ENCODE peak calls at places on chromosomes 4 and X, in ten cellular contexts. L is stimulated activated CD8-positive, alpha-beta memory T cell treated with anti-CD3 and anti-CD28 coated beads, Interleukin-15, amount 100 ng/mL, for 24 hours; C is natural killer cell; Z is GM04503; M is fibroblast of mammary gland; W is stomach; A is activated CD4-positive, alpha-beta memory T cell treated with anti-CD3 and anti-CD28 coated beads, Interleukin-2, amount 10 ng/mL, durations not matched to agents 7 days and 5 days; B is NCI-H748 treated with DMSO at 0.1 percent for 48 hours; D is posterior cingulate gyrus; F is stimulated activated CD4-positive, alpha-beta T cell treated with anti-CD3 and anti-CD28 coated beads, Interleukin-1b, Interleukin-23, amount 100 ng/mL, for 24 hours. Y is an unnamed sample.

GRCh38 chr4:76758290-76758882 is 139.6 kb downstream of the SOWAHB start:
- DNase-seq in F (no peak), L (no peak), M (peak), B (no peak), Z (no peak), C (no peak), W (no peak), D (no peak), A (no peak), Y (no peak)

GRCh38 chr4:2359591-2360390 is 58.7 kb downstream of the ZFYVE28 start:
- DNase-seq in D (no peak), Z (no peak), F (no peak), C (no peak), W (no peak), L (no peak), M (no peak), B (no peak), A (no peak), Y (no peak)

GRCh38 chrX:41973208-41973607 is 49.9 kb upstream of the CASK start:
- DNase-seq in A (no peak), Z (no peak), F (no peak), W (no peak), D (no peak), L (no peak), C (no peak), B (no peak), M (no peak), Y (no peak)

GRCh38 chr4:149914101-149914500 is 98.5 kb upstream of the IQCM start:
- DNase-seq in M (no peak), W (no peak), D (no peak), L (no peak), A (no peak), B (no peak), F (no peak), Z (no peak), C (no peak), Y (no peak)

GRCh38 chrX:103797691-103798090 is 21.1 kb downstream of the PLP1 start:
- DNase-seq in M (peak), D (no peak), B (no peak), C (no peak), F (no peak), A (no peak), W (no peak), Z (no peak), L (no peak), Y (no peak)

GRCh38 chr4:100895572-100896197 is 377.9 kb upstream of the EMCN start:
- DNase-seq in M (peak), A (no peak), W (no peak), D (no peak), L (no peak), C (no peak), F (no peak), Z (no peak), B (no peak), Y (no peak)

GRCh38 chrX:154654372-154654771 is 993 bp upstream of the CTAG2 start:
- DNase-seq in D (no peak), A (no peak), W (no peak), F (no peak), Z (no peak), L (no peak), C (no peak), B (no peak), M (no peak), Y (no peak)

GRCh38 chr4:121943941-121944340 is 7.9 kb downstream of the TRPC3 start:
- DNase-seq in A (no peak), M (no peak), C (no peak), F (no peak), L (no peak), Z (no peak), B (no peak), D (no peak), W (no peak), Y (no peak)

GRCh38 chr4:104897297-104897645 is 249.4 kb upstream of the TET2 start:
- DNase-seq in F (no peak), A (no peak), L (no peak), M (peak), W (no peak), C (no peak), D (no peak), B (no peak), Z (no peak), Y (no peak)

GRCh38 chr4:128571747-128572146 is 237.8 kb upstream of the JADE1 start:
- DNase-seq in W (no peak), A (no peak), C (no peak), F (no peak), B (no peak), L (no peak), D (no peak), Z (peak), M (peak), Y (no peak)

GRCh38 chr4:125961626-125962025 is 646.9 kb downstream of the FAT4 start:
- DNase-seq in A (no peak), C (no peak), D (no peak), B (no peak), W (no peak), F (no peak), Z (no peak), L (no peak), M (no peak), Y (no peak)

GRCh38 chrX:69268637-69269036 is 103.4 kb upstream of the PJA1 start:
- DNase-seq in A (no peak), W (no peak), F (no peak), D (no peak), M (no peak), C (no peak), Z (no peak), L (no peak), B (no peak), Y (no peak)

GRCh38 chrX:131763674-131764073 is 219.8 kb downstream of the OR13H1 start:
- DNase-seq in D (no peak), C (no peak), A (no peak), B (no peak), L (no peak), W (peak), Z (no peak), F (peak), M (peak), Y (no peak)

GRCh38 chrX:72052415-72053090 is 79.2 kb downstream of the RTL5 start:
- DNase-seq in C (no peak), W (no peak), F (no peak), L (no peak), B (no peak), A (no peak), M (peak), Z (no peak), D (no peak), Y (no peak)

GRCh38 chr4:70365479-70365878 is 4.9 kb downstream of the SMR3A start:
- DNase-seq in B (no peak), A (no peak), F (no peak), L (no peak), Z (no peak), D (no peak), C (no peak), M (no peak), W (no peak), Y (peak)

GRCh38 chr4:1393866-1394265 is 12.4 kb downstream of the NKX1-1 start:
- DNase-seq in D (no peak), W (no peak), C (no peak), M (no peak), A (no peak), L (no peak), Z (no peak), B (no peak), F (no peak), Y (no peak)

GRCh38 chr4:120694973-120695372 is 227.6 kb downstream of the PRDM5 start:
- DNase-seq in W (no peak), F (no peak), Z (no peak), A (no peak), B (no peak), C (no peak), D (no peak), L (no peak), M (peak), Y (no peak)

GRCh38 chrX:129665916-129666644 is 11.3 kb upstream of the APLN start:
- DNase-seq in F (no peak), C (no peak), W (no peak), B (no peak), M (peak), L (no peak), A (no peak), D (no peak), Z (peak), Y (no peak)

GRCh38 chr4:175947117-175947722 is 118.4 kb upstream of the WDR17 start:
- DNase-seq in F (no peak), D (no peak), M (peak), W (no peak), C (no peak), B (peak), A (no peak), L (no peak), Z (no peak), Y (no peak)

GRCh38 chrX:51148848-51149247 is 183.8 kb upstream of the NUDT10 start:
- DNase-seq in M (peak), C (no peak), L (no peak), D (no peak), A (no peak), Z (no peak), B (no peak), W (no peak), F (no peak), Y (no peak)

GRCh38 chr4:2066571-2067445 is 7.7 kb downstream of the NAT8L start:
- DNase-seq in C (no peak), W (no peak), F (no peak), B (no peak), L (no peak), D (no peak), M (no peak), Z (no peak), A (no peak), Y (no peak)

GRCh38 chrX:154597221-154597620 is 12.3 kb downstream of the CTAG1A start:
- DNase-seq in C (no peak), B (no peak), A (no peak), D (no peak), L (no peak), F (no peak), W (no peak), M (no peak), Z (no peak), Y (no peak)

GRCh38 chr4:188463909-188464308 is 324.7 kb downstream of the TRIML1 start:
- DNase-seq in C (no peak), W (no peak), L (no peak), B (no peak), F (no peak), A (no peak), D (no peak), M (no peak), Z (no peak), Y (no peak)